ENCODE peak calls at places on chromosomes 16 and 17, in four cellular contexts. M, R, B and H are unnamed samples.

GRCh38 chr16:28317040-28317880 is 24.9 kb downstream of the SBK1 start:
- DNase-seq in B (no peak), M (peak; percentile 81), R (peak; percentile 42), H (peak; percentile 84)

GRCh38 chr17:45935710-45936509 is 41.6 kb downstream of the MAPT start:
- DNase-seq in M (no peak), B (no peak), R (peak; percentile 95), H (no peak)

GRCh38 chr17:75024686-75025397 is 12.4 kb downstream of the MRPL58 start:
- DNase-seq in B (no peak), R (peak; percentile 61), M (no peak), H (no peak)

GRCh38 chr16:80725566-80726162 is 78.7 kb downstream of the CDYL2 start:
- DNase-seq in B (no peak), M (no peak), R (no peak), H (no peak)

GRCh38 chr17:21373034-21373433 is 3.1 kb upstream of the KCNJ12 start:
- DNase-seq in M (no peak), R (no peak), B (no peak), H (no peak)

GRCh38 chr16:21950782-21951521 is 2.2 kb upstream of the UQCRC2 start:
- DNase-seq in R (peak; percentile 54), M (peak; percentile 42), B (no peak), H (no peak)

GRCh38 chr16:10868562-10869469 is 8.2 kb upstream of the CIITA start:
- DNase-seq in B (no peak), M (no peak), R (no peak), H (no peak)

GRCh38 chr17:7234100-7235012 is at the start of gene DVL2:
- DNase-seq in B (peak; percentile 79), R (peak; percentile 88), M (peak; percentile 77), H (peak; percentile 95)

GRCh38 chr17:68910256-68910705 is 44.9 kb downstream of the ABCA8 start:
- DNase-seq in B (no peak), R (no peak), M (no peak), H (no peak)

DNA sequence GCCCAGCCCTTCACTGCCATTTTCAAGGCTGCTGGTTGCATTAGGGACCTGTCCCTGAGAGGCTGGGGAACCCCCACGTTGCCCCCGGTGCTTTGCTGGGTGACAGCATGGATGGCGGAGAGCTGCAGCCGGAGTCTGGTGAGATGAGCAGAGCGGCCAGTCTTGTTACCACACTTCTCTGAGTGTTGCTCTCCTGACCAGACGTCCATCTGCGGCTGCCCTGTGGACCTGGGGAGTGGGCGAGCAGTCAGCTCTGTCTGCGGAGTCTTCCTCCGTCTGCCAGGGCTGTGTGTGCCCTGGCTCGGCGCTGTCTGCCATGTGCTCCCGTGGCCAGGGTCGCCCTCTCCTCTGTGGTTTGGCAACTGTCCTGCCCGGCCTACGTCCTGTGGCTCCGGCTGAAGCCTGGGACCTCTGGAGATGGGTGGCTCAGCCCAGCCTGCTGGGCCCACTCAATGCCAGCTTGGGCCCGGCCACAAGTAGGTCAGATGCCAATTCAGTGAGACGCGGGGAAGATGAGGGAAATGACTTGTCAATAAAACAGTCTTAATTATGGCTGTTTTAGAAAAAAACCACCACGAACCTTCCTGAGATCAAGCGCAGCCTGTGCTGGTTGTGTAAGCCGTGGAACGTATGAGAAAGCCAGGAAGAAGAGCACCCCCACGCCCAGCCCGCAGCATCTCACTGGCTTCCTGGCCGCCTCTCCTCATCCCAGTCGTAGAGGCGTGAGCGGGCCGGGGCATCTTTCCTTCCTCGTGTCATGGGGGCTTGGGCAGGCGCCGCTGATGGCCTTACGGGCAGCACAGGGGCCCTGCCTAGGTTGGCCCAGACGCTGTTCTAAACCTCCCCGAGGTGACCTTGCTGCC is 7.9 kb downstream of the KCTD5 start:
- DNase-seq in B (no peak), R (no peak), M (no peak), H (no peak)
- TF ChIP-seq ETV6 in B (no peak), R (no peak), M (no peak), H (no peak)

DNA sequence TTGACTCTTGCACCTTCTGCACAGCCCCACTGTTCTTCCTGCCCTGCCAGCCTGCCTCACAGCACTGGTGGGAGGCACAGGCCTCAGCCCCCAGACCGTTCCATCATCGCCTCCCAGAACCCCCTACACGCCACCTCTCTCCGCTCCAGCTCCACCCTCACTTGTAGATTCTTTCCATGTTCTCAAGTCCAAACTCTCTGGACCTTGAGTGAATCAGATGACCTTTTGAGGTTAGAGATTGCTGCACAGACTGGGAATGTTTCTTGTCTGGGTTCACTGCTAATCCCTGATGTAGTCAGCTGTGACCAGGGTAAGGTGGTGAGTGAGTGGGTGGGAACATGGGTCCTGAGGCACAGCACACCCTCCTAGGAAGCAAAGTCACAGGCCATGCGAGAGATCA is 272.4 kb downstream of the IRF8 start:
- DNase-seq in M (no peak), B (no peak), R (no peak), H (no peak)
- TF ChIP-seq ETV6 in M (no peak), B (no peak), R (no peak), H (no peak)

GRCh38 chr17:40099627-40100418 is 566 bp downstream of the NR1D1 start:
- DNase-seq in R (no peak), B (no peak), M (no peak), H (no peak)

GRCh38 chr17:40098846-40099626 is 1.4 kb downstream of the NR1D1 start:
- DNase-seq in R (peak; percentile 99), M (peak; percentile 97), B (peak; percentile 97), H (peak; percentile 99)

GRCh38 chr17:40097087-40097486 is 3.3 kb downstream of the NR1D1 start:
- DNase-seq in R (no peak), M (no peak), B (no peak), H (no peak)

GRCh38 chr17:40095944-40096791 is 4.2 kb downstream of the NR1D1 start:
- DNase-seq in R (no peak), M (no peak), B (peak; percentile 99), H (no peak)

GRCh38 chr17:40097931-40098845 is 2.2 kb downstream of the NR1D1 start:
- DNase-seq in M (peak; percentile 47), R (peak; percentile 93), B (no peak), H (no peak)
- TF ChIP-seq ETV6 in M (no peak), R (peak; percentile 36), B (no peak), H (no peak)

DNA sequence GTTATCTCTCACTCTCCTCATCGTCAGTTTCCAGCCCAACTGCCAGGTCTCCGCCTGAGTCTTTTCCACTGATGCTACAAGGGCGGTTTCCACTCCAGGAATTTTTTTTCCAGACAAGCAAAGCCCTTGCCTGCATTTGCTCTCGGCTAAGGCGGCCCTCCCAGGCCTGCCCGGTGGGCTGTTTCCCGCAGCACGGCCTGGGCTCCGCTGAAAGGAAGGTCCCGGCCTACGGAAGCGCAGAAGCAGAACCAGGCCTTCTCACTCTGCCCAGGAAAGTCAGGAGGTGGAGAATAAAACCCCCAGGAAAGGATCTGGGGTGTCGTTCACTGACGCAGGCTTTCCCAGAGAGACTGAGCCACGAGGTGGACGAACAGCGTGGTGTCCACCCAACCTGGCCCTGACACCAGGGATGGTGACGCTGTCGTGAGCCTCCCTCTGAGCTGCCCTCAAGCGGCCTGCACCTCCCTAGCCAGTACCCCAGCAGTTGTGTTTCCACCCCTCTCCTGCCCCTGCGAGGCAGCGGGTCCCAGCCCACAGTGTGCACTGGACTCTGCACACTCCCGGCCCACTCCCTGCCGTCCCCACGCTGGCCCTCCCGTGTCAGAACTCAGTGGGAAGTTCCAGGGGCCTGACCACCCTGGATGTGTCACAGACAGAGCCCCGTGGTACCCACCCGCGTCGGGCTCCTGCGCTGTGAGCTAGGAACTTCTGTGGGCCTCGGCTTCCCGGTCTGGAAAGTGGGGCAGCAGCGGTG is 39.9 kb downstream of the CBFA2T3 start:
- DNase-seq in R (no peak), B (no peak), M (no peak), H (no peak)
- TF ChIP-seq ETV6 in R (no peak), B (no peak), M (no peak), H (no peak)

DNA sequence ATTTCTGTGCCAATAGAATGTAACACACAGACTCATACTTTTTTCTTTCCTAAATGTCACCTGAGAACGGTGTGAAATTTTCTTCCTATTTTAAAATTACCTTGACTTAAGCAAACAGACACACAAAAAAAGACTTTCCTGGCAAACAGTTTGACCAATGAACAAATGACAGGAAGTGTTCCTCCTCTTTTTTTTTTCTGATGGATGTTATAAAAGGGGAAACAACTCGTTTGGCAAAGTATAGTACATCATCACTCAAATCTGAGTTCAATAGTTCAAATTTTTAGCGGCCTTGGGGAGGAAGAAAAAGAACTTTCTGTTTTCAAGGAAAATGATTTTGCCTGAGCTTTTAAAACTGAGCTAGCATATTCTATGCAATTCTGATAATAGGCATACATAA is 19.8 kb downstream of the HS3ST3A1 start:
- DNase-seq in M (no peak), R (no peak), B (no peak), H (no peak)
- TF ChIP-seq ETV6 in M (no peak), R (no peak), B (no peak), H (no peak)

GRCh38 chr17:82414548-82415281 is 3.4 kb upstream of the HEXD start:
- DNase-seq in M (peak; percentile 91), B (no peak), R (peak; percentile 40), H (peak; percentile 91)

GRCh38 chr17:82411396-82412053 is 6.6 kb upstream of the HEXD start:
- DNase-seq in M (no peak), B (no peak), R (no peak), H (no peak)

GRCh38 chr17:82415336-82415735 is 2.8 kb upstream of the HEXD start:
- DNase-seq in R (no peak), B (no peak), M (no peak), H (no peak)

GRCh38 chr17:82410014-82410716 is 8.0 kb upstream of the HEXD start:
- DNase-seq in M (no peak), B (no peak), R (no peak), H (no peak)

DNA sequence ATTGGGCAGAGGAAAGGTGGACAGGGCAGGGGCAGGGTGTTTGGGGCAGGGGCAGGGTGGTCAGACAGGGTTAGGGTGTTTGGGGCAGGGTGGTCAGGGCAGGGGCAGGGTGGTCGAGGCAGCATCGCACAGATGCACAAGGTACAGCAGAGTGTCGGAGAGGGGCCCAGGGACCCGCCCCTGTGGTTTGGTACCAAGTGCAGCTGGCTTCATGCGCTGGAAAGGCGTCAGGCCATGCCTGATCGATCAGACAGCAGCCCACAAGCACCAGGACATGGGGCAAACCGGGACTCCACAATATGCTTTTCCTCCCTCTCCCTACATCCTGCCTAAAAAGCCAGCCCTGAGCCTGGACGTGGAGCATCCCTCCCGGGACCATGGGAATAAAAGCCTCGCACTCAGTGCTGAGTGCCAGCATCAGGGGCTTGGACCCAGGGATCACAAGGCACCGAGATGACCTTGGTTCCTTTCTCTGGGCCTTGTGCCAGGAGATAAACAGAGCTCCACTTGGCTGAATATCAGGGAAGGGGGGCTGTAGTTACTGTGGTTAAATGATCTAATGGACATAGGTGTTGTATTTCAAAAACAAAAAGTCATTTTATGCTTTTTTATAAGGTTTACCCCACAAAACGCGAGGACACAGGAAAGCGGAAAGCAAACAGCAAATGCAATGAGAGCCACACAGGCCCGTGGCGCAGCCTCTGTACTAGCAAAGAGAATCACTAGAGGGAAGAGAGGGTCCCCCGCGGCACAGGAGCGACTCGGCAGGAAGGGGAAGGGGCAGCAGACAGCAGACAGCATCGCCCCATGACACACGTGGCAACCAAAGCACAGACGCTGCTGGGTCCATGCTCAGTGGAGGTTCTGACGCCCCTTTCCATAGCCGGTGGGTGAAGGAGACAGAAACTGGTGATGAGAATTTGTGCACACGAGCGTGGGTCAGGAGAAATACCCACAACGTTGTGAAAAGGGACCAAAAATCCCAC is 5.3 kb upstream of the HEXD start:
- DNase-seq in R (peak; percentile 86), M (no peak), B (no peak), H (no peak)
- TF ChIP-seq ETV6 in R (no peak), M (no peak), B (no peak), H (no peak)